ENCODE peak calls at places on chromosome 7, in seven cellular contexts. One of them, this sample, is unnamed.

GRCh38 chr7:24717694-24718320 is 39.5 kb downstream of the GSDME start:
- DNase-seq in H1: peak
- DNase-seq in HepG2: no peak
- DNase-seq in A549: no peak
- DNase-seq in HCT116: no peak
- DNase-seq in endothelial cell of umbilical vein: no peak
- DNase-seq in GM12878: no peak
- DNase-seq in this sample: peak

GRCh38 chr7:131219277-131220041 is 108.2 kb upstream of the MKLN1 start:
- DNase-seq in HepG2: peak
- DNase-seq in H1: no peak
- DNase-seq in A549: no peak
- DNase-seq in endothelial cell of umbilical vein: no peak
- DNase-seq in HCT116: no peak
- DNase-seq in GM12878: no peak
- DNase-seq in this sample: no peak

GRCh38 chr7:117827861-117828260 is 45.4 kb downstream of the CTTNBP2 start:
- DNase-seq in H1: no peak
- DNase-seq in A549: no peak
- DNase-seq in HepG2: no peak
- DNase-seq in endothelial cell of umbilical vein: peak
- DNase-seq in HCT116: peak
- DNase-seq in GM12878: no peak
- DNase-seq in this sample: no peak

GRCh38 chr7:80508440-80508839 is 3.4 kb downstream of the GNAT3 start:
- DNase-seq in endothelial cell of umbilical vein: peak
- DNase-seq in HCT116: no peak
- DNase-seq in H1: no peak
- DNase-seq in GM12878: no peak
- DNase-seq in A549: no peak
- DNase-seq in HepG2: no peak
- DNase-seq in this sample: no peak

GRCh38 chr7:154388412-154388811 is 336.2 kb downstream of the DPP6 start:
- DNase-seq in endothelial cell of umbilical vein: no peak
- DNase-seq in H1: no peak
- DNase-seq in GM12878: no peak
- DNase-seq in HCT116: no peak
- DNase-seq in A549: no peak
- DNase-seq in HepG2: no peak
- DNase-seq in this sample: no peak

GRCh38 chr7:110010379-110010778 is 1080.5 kb upstream of the LRRN3 start:
- DNase-seq in GM12878: no peak
- DNase-seq in endothelial cell of umbilical vein: no peak
- DNase-seq in HCT116: no peak
- DNase-seq in HepG2: peak
- DNase-seq in H1: no peak
- DNase-seq in A549: no peak
- DNase-seq in this sample: peak

GRCh38 chr7:22426463-22427121 is 69.6 kb upstream of the RAPGEF5 start:
- DNase-seq in HCT116: no peak
- DNase-seq in HepG2: no peak
- DNase-seq in GM12878: no peak
- DNase-seq in H1: no peak
- DNase-seq in endothelial cell of umbilical vein: no peak
- DNase-seq in A549: no peak
- DNase-seq in this sample: peak

GRCh38 chr7:137579913-137580640 is 236.5 kb upstream of the PTN start:
- DNase-seq in H1: no peak
- DNase-seq in endothelial cell of umbilical vein: peak
- DNase-seq in HCT116: no peak
- DNase-seq in GM12878: no peak
- DNase-seq in HepG2: no peak
- DNase-seq in A549: no peak
- DNase-seq in this sample: no peak

GRCh38 chr7:129225206-129225930 is 538 bp downstream of the AHCYL2 start:
- DNase-seq in HCT116: no peak
- DNase-seq in HepG2: peak
- DNase-seq in GM12878: no peak
- DNase-seq in endothelial cell of umbilical vein: peak
- DNase-seq in A549: peak
- DNase-seq in H1: peak
- DNase-seq in this sample: peak

GRCh38 chr7:155224116-155224811 is 73.4 kb upstream of the INSIG1 start:
- DNase-seq in HepG2: no peak
- DNase-seq in endothelial cell of umbilical vein: no peak
- DNase-seq in H1: no peak
- DNase-seq in HCT116: no peak
- DNase-seq in A549: no peak
- DNase-seq in GM12878: no peak
- DNase-seq in this sample: no peak

GRCh38 chr7:151272410-151272809 is 23.9 kb upstream of the SMARCD3 start:
- DNase-seq in GM12878: no peak
- DNase-seq in HCT116: no peak
- DNase-seq in HepG2: no peak
- DNase-seq in A549: no peak
- DNase-seq in endothelial cell of umbilical vein: no peak
- DNase-seq in H1: no peak
- DNase-seq in this sample: peak

GRCh38 chr7:24572421-24573007 is 738 bp upstream of the PALS2 start:
- DNase-seq in HCT116: no peak
- DNase-seq in HepG2: peak
- DNase-seq in GM12878: no peak
- DNase-seq in H1: no peak
- DNase-seq in A549: peak
- DNase-seq in endothelial cell of umbilical vein: peak
- DNase-seq in this sample: peak

GRCh38 chr7:103752995-103753394 is 236.5 kb downstream of the RELN start:
- DNase-seq in endothelial cell of umbilical vein: peak
- DNase-seq in GM12878: no peak
- DNase-seq in H1: no peak
- DNase-seq in HCT116: no peak
- DNase-seq in A549: no peak
- DNase-seq in HepG2: no peak
- DNase-seq in this sample: no peak

GRCh38 chr7:82926477-82926876 is 236.2 kb downstream of the PCLO start:
- DNase-seq in HepG2: no peak
- DNase-seq in GM12878: no peak
- DNase-seq in HCT116: no peak
- DNase-seq in A549: no peak
- DNase-seq in H1: no peak
- DNase-seq in endothelial cell of umbilical vein: no peak
- DNase-seq in this sample: no peak

GRCh38 chr7:34057956-34058355 is 152.6 kb downstream of the BMPER start:
- DNase-seq in endothelial cell of umbilical vein: no peak
- DNase-seq in A549: no peak
- DNase-seq in HepG2: no peak
- DNase-seq in GM12878: no peak
- DNase-seq in HCT116: no peak
- DNase-seq in H1: no peak
- DNase-seq in this sample: no peak

GRCh38 chr7:124275411-124275810 is 242.5 kb upstream of the TMEM229A start:
- DNase-seq in A549: no peak
- DNase-seq in GM12878: no peak
- DNase-seq in HepG2: no peak
- DNase-seq in HCT116: no peak
- DNase-seq in endothelial cell of umbilical vein: no peak
- DNase-seq in H1: no peak
- DNase-seq in this sample: no peak

GRCh38 chr7:142549007-142549406 is 200.3 kb upstream of the PRSS1 start:
- DNase-seq in GM12878: no peak
- DNase-seq in H1: no peak
- DNase-seq in A549: no peak
- DNase-seq in endothelial cell of umbilical vein: no peak
- DNase-seq in HepG2: no peak
- DNase-seq in HCT116: no peak
- DNase-seq in this sample: no peak

GRCh38 chr7:14891289-14891688 is 11.3 kb downstream of the DGKB start:
- DNase-seq in H1: no peak
- DNase-seq in A549: no peak
- DNase-seq in GM12878: no peak
- DNase-seq in endothelial cell of umbilical vein: no peak
- DNase-seq in HCT116: no peak
- DNase-seq in HepG2: no peak
- DNase-seq in this sample: no peak

GRCh38 chr7:14892961-14893360 is 9.6 kb downstream of the DGKB start:
- DNase-seq in H1: no peak
- DNase-seq in HCT116: no peak
- DNase-seq in HepG2: no peak
- DNase-seq in endothelial cell of umbilical vein: peak
- DNase-seq in GM12878: no peak
- DNase-seq in A549: no peak
- DNase-seq in this sample: no peak

GRCh38 chr7:14896461-14896860 is 6.1 kb downstream of the DGKB start:
- DNase-seq in A549: no peak
- DNase-seq in endothelial cell of umbilical vein: no peak
- DNase-seq in H1: no peak
- DNase-seq in HCT116: no peak
- DNase-seq in GM12878: no peak
- DNase-seq in HepG2: no peak
- DNase-seq in this sample: no peak

GRCh38 chr7:14899065-14899464 is 3.5 kb downstream of the DGKB start:
- DNase-seq in endothelial cell of umbilical vein: no peak
- DNase-seq in GM12878: no peak
- DNase-seq in HepG2: no peak
- DNase-seq in H1: no peak
- DNase-seq in A549: no peak
- DNase-seq in HCT116: no peak
- DNase-seq in this sample: no peak

GRCh38 chr7:14894826-14895225 is 7.7 kb downstream of the DGKB start:
- DNase-seq in HCT116: no peak
- DNase-seq in A549: no peak
- DNase-seq in H1: no peak
- DNase-seq in HepG2: no peak
- DNase-seq in GM12878: no peak
- DNase-seq in endothelial cell of umbilical vein: peak
- DNase-seq in this sample: no peak
- TF ChIP-seq MAX in HCT116: no peak
- TF ChIP-seq MAX in A549: no peak
- TF ChIP-seq MAX in H1: no peak
- TF ChIP-seq MAX in HepG2: no peak
- TF ChIP-seq MAX in GM12878: no peak
- TF ChIP-seq MAX in endothelial cell of umbilical vein: no peak
- TF ChIP-seq MAX in this sample: no peak

GRCh38 chr7:79176859-79177477 is 276.5 kb downstream of the MAGI2 start:
- DNase-seq in HepG2: peak
- DNase-seq in GM12878: no peak
- DNase-seq in A549: peak
- DNase-seq in HCT116: peak
- DNase-seq in endothelial cell of umbilical vein: peak
- DNase-seq in H1: no peak
- DNase-seq in this sample: peak
- TF ChIP-seq CTCF in HepG2: peak
- TF ChIP-seq CTCF in GM12878: peak
- TF ChIP-seq CTCF in A549: peak
- TF ChIP-seq CTCF in HCT116: peak
- TF ChIP-seq CTCF in endothelial cell of umbilical vein: peak
- TF ChIP-seq CTCF in H1: peak
- TF ChIP-seq CTCF in this sample: peak

GRCh38 chr7:25947669-25948516 is 204.1 kb upstream of the NFE2L3 start:
- DNase-seq in GM12878: peak
- DNase-seq in endothelial cell of umbilical vein: no peak
- DNase-seq in A549: no peak
- DNase-seq in H1: no peak
- DNase-seq in HCT116: no peak
- DNase-seq in HepG2: no peak
- DNase-seq in this sample: no peak

GRCh38 chr7:25946181-25946580 is 205.8 kb upstream of the NFE2L3 start:
- DNase-seq in HepG2: no peak
- DNase-seq in H1: no peak
- DNase-seq in endothelial cell of umbilical vein: no peak
- DNase-seq in GM12878: no peak
- DNase-seq in HCT116: no peak
- DNase-seq in A549: no peak
- DNase-seq in this sample: no peak

GRCh38 chr7:25945608-25946007 is 206.4 kb upstream of the NFE2L3 start:
- DNase-seq in GM12878: no peak
- DNase-seq in HepG2: no peak
- DNase-seq in HCT116: no peak
- DNase-seq in H1: no peak
- DNase-seq in A549: no peak
- DNase-seq in endothelial cell of umbilical vein: no peak
- DNase-seq in this sample: no peak

GRCh38 chr7:25944777-25945176 is 207.2 kb upstream of the NFE2L3 start:
- DNase-seq in GM12878: no peak
- DNase-seq in H1: no peak
- DNase-seq in HCT116: no peak
- DNase-seq in A549: no peak
- DNase-seq in HepG2: no peak
- DNase-seq in endothelial cell of umbilical vein: no peak
- DNase-seq in this sample: no peak

DNA sequence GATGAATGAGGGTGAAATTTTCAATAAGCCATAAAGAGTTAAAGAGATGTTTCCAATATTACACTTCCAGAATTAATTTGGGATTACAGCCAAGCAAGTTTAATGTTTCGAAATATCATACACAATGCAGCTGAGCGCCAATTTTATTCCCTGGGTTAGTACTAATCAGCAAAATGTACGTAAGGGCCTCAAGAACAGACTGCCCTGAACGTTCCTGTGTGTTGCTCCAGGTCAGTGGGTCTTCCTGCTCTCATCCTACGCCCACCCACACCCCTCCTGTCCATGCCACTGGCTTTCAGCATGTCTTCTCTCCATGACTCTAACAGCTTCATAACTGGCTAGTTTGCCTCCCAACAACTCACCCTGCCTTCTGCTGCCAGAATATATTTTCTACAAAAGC is 206.8 kb upstream of the NFE2L3 start:
- DNase-seq in HepG2: no peak
- DNase-seq in A549: no peak
- DNase-seq in H1: no peak
- DNase-seq in endothelial cell of umbilical vein: no peak
- DNase-seq in HCT116: no peak
- DNase-seq in GM12878: no peak
- DNase-seq in this sample: no peak
- TF ChIP-seq POLR2A in HepG2: no peak
- TF ChIP-seq POLR2A in A549: no peak
- TF ChIP-seq POLR2A in H1: no peak
- TF ChIP-seq POLR2A in endothelial cell of umbilical vein: no peak
- TF ChIP-seq POLR2A in HCT116: no peak
- TF ChIP-seq POLR2A in GM12878: no peak
- TF ChIP-seq POLR2A in this sample: no peak

DNA sequence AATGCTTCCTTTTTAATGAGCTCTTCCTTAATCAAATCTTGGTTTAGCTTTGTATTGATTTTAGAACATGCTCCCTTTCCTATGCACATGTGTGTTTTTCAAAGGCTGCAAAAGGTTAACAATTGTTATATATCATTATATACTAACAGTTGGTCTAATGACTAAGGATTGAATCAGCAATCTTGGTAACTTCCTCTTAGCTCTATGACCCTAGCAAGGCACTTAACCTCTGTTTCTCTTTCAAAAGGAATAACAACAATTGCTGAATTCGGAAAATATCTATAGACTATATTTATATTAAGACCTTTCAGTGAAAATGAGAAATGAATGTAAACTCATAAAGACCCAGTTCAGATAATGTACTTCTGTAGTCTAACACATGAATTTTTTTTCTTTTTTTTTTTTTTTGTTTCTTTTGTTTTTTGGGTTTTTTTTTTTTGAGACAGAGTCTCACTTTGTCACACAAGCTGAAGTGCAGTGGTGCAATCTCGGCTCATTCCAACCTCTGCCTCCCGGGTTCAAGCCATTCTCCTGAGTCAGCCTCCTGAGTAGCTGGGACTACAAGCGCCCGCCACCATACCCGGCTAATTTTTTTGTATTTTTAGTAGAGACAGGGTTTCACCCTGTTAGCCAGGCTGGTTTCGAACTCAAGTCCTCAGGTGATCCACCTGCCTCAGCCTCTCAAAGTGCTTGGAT is 48.8 kb downstream of the HOXA1 start:
- DNase-seq in HepG2: no peak
- DNase-seq in endothelial cell of umbilical vein: peak
- DNase-seq in A549: peak
- DNase-seq in H1: no peak
- DNase-seq in GM12878: no peak
- DNase-seq in HCT116: peak
- DNase-seq in this sample: peak
- TF ChIP-seq MAX in HepG2: no peak
- TF ChIP-seq MAX in endothelial cell of umbilical vein: no peak
- TF ChIP-seq MAX in A549: no peak
- TF ChIP-seq MAX in H1: no peak
- TF ChIP-seq MAX in GM12878: no peak
- TF ChIP-seq MAX in HCT116: peak
- TF ChIP-seq MAX in this sample: no peak

This sample was measured in NB4.